ENCODE peak calls at places on chromosomes 16 and 17, in eight cellular contexts. N is IMR-90; U is CD4-positive, CD25-positive, alpha-beta regulatory T cell; B is brain microvascular endothelial cell; S is testis; F is right cardiac atrium; T is heart left ventricle; R is endodermal cell. M is an unnamed sample.

GRCh38 chr16:76443981-76444380 is 166.8 kb downstream of the CNTNAP4 start:
- DNase-seq in N (no peak), U (no peak), B (no peak), S (no peak), F (no peak), T (no peak), R (no peak), M (no peak)

GRCh38 chr16:8686031-8686621 is 11.7 kb downstream of the ABAT start:
- DNase-seq in N (no peak), U (no peak), B (no peak), S (peak), F (peak), T (peak), R (no peak), M (peak)

GRCh38 chr17:65742433-65743312 is 181.2 kb upstream of the AXIN2 start:
- DNase-seq in N (peak), U (no peak), B (peak), S (no peak), F (no peak), T (no peak), R (no peak), M (no peak)

GRCh38 chr17:189444-189843 is 8.0 kb upstream of the DOC2B start:
- DNase-seq in N (no peak), U (no peak), B (no peak), S (no peak), F (no peak), T (no peak), R (no peak), M (no peak)

GRCh38 chr17:30521766-30522165 is 44.6 kb downstream of the GOSR1 start:
- DNase-seq in N (no peak), U (no peak), B (no peak), S (no peak), F (no peak), T (no peak), R (no peak), M (no peak)

GRCh38 chr17:40903129-40903847 is 18.2 kb upstream of the KRT20 start:
- DNase-seq in N (peak), U (no peak), B (peak), S (no peak), F (no peak), T (no peak), R (no peak), M (no peak)

GRCh38 chr16:81505011-81505660 is 60.5 kb downstream of the CMIP start:
- DNase-seq in N (no peak), U (no peak), B (no peak), S (peak), F (no peak), T (no peak), R (no peak), M (no peak)

GRCh38 chr16:3021449-3022207 is 1.5 kb downstream of the TNFRSF12A start:
- DNase-seq in N (peak), U (peak), B (peak), S (peak), F (peak), T (peak), R (peak), M (peak)

GRCh38 chr17:75487351-75488070 is 27.8 kb downstream of the CASKIN2 start:
- DNase-seq in N (no peak), U (peak), B (peak), S (peak), F (no peak), T (peak), R (peak), M (peak)

GRCh38 chr16:88628512-88628974 is 9.8 kb upstream of the IL17C start:
- DNase-seq in N (no peak), U (no peak), B (no peak), S (peak), F (no peak), T (peak), R (peak), M (no peak)

GRCh38 chr16:89312598-89313299 is 95.2 kb downstream of the ZNF778 start:
- DNase-seq in N (no peak), U (no peak), B (no peak), S (no peak), F (no peak), T (no peak), R (no peak), M (no peak)

GRCh38 chr17:56260421-56260820 is 107.1 kb downstream of the ANKFN1 start:
- DNase-seq in N (no peak), U (no peak), B (no peak), S (no peak), F (no peak), T (no peak), R (no peak), M (no peak)

GRCh38 chr16:54998834-54999233 is 68.2 kb downstream of the IRX5 start:
- DNase-seq in N (no peak), U (no peak), B (no peak), S (no peak), F (no peak), T (no peak), R (peak), M (no peak)

GRCh38 chr16:25018972-25019617 is 3.9 kb upstream of the ARHGAP17 start:
- DNase-seq in N (no peak), U (no peak), B (no peak), S (no peak), F (no peak), T (no peak), R (no peak), M (no peak)

GRCh38 chr17:31096106-31096436 is 1.3 kb downstream of the NF1 start:
- DNase-seq in N (no peak), U (no peak), B (no peak), S (no peak), F (no peak), T (no peak), R (no peak), M (no peak)

GRCh38 chr17:28951991-28952975 is 965 bp upstream of the PHF12 start:
- DNase-seq in N (peak), U (peak), B (peak), S (peak), F (peak), T (peak), R (peak), M (peak)

GRCh38 chr16:49889725-49890397 is 33.9 kb upstream of the ZNF423 start:
- DNase-seq in N (no peak), U (no peak), B (no peak), S (no peak), F (no peak), T (no peak), R (no peak), M (no peak)

GRCh38 chr17:40358323-40359038 is 6.1 kb downstream of the GJD3 start:
- DNase-seq in N (peak), U (peak), B (peak), S (peak), F (peak), T (peak), R (peak), M (peak)

GRCh38 chr16:19929062-19929511 is 44.4 kb upstream of the GPRC5B start:
- DNase-seq in N (no peak), U (no peak), B (no peak), S (no peak), F (no peak), T (no peak), R (no peak), M (no peak)

GRCh38 chr17:7652659-7653343 is 2.1 kb downstream of the ATP1B2 start:
- DNase-seq in N (no peak), U (no peak), B (no peak), S (no peak), F (no peak), T (no peak), R (no peak), M (no peak)

GRCh38 chr17:7651959-7652658 is 1.4 kb downstream of the ATP1B2 start:
- DNase-seq in N (no peak), U (no peak), B (no peak), S (peak), F (no peak), T (no peak), R (peak), M (no peak)

GRCh38 chr17:7651097-7651958 is 602 bp downstream of the ATP1B2 start:
- DNase-seq in N (no peak), U (no peak), B (no peak), S (no peak), F (no peak), T (peak), R (no peak), M (no peak)

GRCh38 chr17:7654832-7655540 is 4.3 kb downstream of the ATP1B2 start:
- DNase-seq in N (peak), U (no peak), B (peak), S (no peak), F (no peak), T (no peak), R (no peak), M (no peak)

GRCh38 chr17:7650509-7651096 is at the start of gene ATP1B2:
- DNase-seq in N (no peak), U (peak), B (peak), S (peak), F (peak), T (peak), R (peak), M (peak)
- H3K27ac ChIP-seq in N (no peak), U (no peak), B (no peak), S (peak), F (no peak), T (peak), R (no peak), M (no peak)

DNA sequence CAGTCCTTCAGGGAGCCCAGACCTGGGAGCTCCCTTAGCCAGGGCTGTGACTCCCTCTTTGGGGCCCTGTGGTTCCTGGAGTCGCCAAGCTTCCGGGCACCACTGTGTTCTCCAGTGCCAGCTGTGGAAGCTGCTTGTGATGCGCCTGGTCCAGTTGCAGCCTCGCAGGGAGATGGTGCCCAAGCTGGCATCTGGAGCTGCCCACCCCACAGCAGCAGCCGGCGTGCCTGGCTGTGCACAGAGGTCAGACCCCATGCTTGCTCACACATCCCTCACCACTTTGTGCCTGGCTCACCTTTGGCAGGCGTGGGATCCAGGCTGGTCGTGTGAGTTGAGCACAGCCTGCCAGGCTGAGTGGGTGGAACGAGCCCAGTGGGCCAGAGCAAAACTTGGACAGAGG is 18.2 kb downstream of the RHOT1 start:
- DNase-seq in N (no peak), U (no peak), B (no peak), S (no peak), F (no peak), T (no peak), R (no peak), M (no peak)
- H3K4me3 ChIP-seq in N (no peak), U (no peak), B (no peak), S (no peak), F (no peak), T (no peak), R (no peak), M (no peak)

GRCh38 chr16:57092786-57093301 is 461 bp downstream of the CPNE2 start:
- DNase-seq in N (no peak), U (peak), B (no peak), S (peak), F (peak), T (peak), R (peak), M (peak)

GRCh38 chr16:57094911-57095310 is 2.5 kb downstream of the CPNE2 start:
- DNase-seq in N (no peak), U (no peak), B (no peak), S (no peak), F (no peak), T (no peak), R (no peak), M (no peak)

GRCh38 chr16:57091990-57092785 is at the start of gene CPNE2:
- DNase-seq in N (peak), U (peak), B (no peak), S (peak), F (peak), T (peak), R (peak), M (peak)

GRCh38 chr16:57096192-57096591 is 3.8 kb downstream of the CPNE2 start:
- DNase-seq in N (no peak), U (no peak), B (no peak), S (no peak), F (no peak), T (no peak), R (no peak), M (no peak)

GRCh38 chr16:57093845-57094564 is 1.6 kb downstream of the CPNE2 start:
- DNase-seq in N (no peak), U (no peak), B (no peak), S (no peak), F (peak), T (no peak), R (no peak), M (peak)
- H3K27ac ChIP-seq in N (no peak), U (no peak), B (no peak), S (no peak), F (no peak), T (no peak), R (no peak), M (no peak)

GRCh38 chr17:4914009-4914408 is 11.1 kb upstream of the CHRNE start:
- DNase-seq in N (peak), U (no peak), B (no peak), S (peak), F (no peak), T (no peak), R (no peak), M (no peak)

GRCh38 chr17:4903051-4903818 is at the start of gene CHRNE:
- DNase-seq in N (peak), U (peak), B (peak), S (peak), F (peak), T (peak), R (peak), M (peak)

GRCh38 chr17:4908301-4908700 is 5.4 kb upstream of the CHRNE start:
- DNase-seq in N (no peak), U (no peak), B (no peak), S (no peak), F (no peak), T (no peak), R (peak), M (no peak)

GRCh38 chr17:4908711-4909496 is 6.0 kb upstream of the CHRNE start:
- DNase-seq in N (peak), U (peak), B (peak), S (peak), F (peak), T (peak), R (peak), M (peak)
- H3K4me3 ChIP-seq in N (no peak), U (no peak), B (no peak), S (no peak), F (no peak), T (peak), R (no peak), M (no peak)

GRCh38 chr17:9544221-9544620 is 31.4 kb downstream of the STX8 start:
- DNase-seq in N (no peak), U (no peak), B (no peak), S (no peak), F (no peak), T (no peak), R (peak), M (no peak)

GRCh38 chr17:9537177-9537776 is 38.3 kb downstream of the STX8 start:
- DNase-seq in N (no peak), U (no peak), B (no peak), S (no peak), F (no peak), T (no peak), R (peak), M (peak)

GRCh38 chr17:9538626-9539025 is 37.0 kb downstream of the STX8 start:
- DNase-seq in N (no peak), U (no peak), B (no peak), S (no peak), F (no peak), T (no peak), R (peak), M (no peak)

DNA sequence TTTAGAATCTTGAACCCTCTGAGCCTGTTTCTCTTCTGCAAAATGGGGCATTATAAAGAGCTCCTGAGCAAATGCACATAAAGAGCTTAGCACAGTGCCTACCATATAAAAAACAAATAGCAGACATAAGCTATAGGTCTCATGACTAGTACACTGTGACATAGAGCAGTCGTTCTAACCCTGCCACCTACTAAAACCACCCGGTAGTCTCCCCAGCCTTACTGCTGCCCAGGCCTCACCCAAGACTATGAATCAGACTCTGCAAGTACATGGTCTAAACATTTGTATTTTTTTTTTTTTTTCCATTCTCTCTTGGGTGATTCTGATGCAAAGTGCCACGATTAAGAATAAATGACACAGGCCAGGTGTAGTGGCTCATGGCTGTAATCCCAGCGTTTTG is 33.9 kb downstream of the STX8 start:
- DNase-seq in N (no peak), U (no peak), B (no peak), S (no peak), F (no peak), T (no peak), R (no peak), M (no peak)
- H3K27ac ChIP-seq in N (no peak), U (no peak), B (no peak), S (no peak), F (no peak), T (no peak), R (no peak), M (no peak)

GRCh38 chr17:82216301-82217119 is 3.9 kb upstream of the CCDC57 start:
- DNase-seq in N (peak), U (no peak), B (no peak), S (peak), F (peak), T (peak), R (no peak), M (peak)

GRCh38 chr17:82215972-82216300 is 3.3 kb upstream of the CCDC57 start:
- DNase-seq in N (no peak), U (no peak), B (no peak), S (no peak), F (no peak), T (no peak), R (no peak), M (no peak)

GRCh38 chr17:82218349-82219075 is 5.9 kb upstream of the CCDC57 start:
- DNase-seq in N (no peak), U (no peak), B (no peak), S (no peak), F (no peak), T (no peak), R (peak), M (no peak)

GRCh38 chr17:82217530-82218204 is 5.0 kb upstream of the CCDC57 start:
- DNase-seq in N (peak), U (no peak), B (peak), S (no peak), F (peak), T (peak), R (no peak), M (peak)

DNA sequence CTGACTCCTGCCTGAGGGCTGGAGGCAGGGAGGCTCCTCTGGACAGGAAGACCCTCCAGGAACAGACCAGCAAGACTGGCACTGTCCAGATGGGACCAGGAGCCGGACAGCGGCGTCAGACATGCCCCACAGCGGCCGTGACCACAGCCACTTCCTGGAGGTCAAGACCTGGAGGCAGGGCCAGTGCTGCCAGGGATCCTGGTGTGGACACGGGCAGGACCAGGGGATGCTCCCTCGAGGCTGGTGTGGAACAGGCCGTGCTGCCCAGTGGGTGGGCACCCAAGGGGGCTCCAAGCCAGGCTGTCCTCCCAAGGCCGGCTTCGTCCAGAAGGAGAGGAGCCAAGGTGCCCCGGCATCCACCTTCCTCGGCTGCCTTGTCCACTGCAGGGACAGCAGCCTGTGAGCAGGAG is 4.5 kb upstream of the CCDC57 start:
- DNase-seq in N (no peak), U (no peak), B (no peak), S (no peak), F (no peak), T (no peak), R (no peak), M (no peak)
- H3K4me3 ChIP-seq in N (no peak), U (no peak), B (no peak), S (no peak), F (no peak), T (no peak), R (no peak), M (no peak)

DNA sequence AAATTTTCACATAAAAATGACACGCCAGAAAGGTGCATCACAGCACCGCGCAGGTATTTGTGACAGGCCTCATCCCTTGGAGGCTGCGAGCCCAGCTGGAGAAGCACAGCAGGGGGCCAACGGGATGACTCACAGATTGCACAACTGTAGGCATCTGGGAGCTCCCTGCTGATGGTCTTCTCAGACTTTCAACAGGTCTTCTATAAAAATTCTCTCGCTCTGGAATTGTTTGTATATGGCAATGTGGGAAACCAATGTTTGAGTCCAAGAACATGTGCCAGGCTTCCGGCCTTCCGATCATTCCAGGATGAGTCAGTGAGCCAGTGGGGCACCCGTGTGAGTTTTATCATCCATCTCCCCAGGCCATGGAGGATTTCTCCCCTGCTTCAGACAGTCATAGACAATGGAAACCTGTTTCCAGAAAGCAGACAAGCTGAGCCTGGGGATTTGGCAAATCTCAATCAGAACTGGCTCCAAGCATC is 24.1 kb upstream of the ADORA2B start:
- DNase-seq in N (peak), U (no peak), B (peak), S (no peak), F (peak), T (peak), R (no peak), M (no peak)
- H3K27ac ChIP-seq in N (peak), U (no peak), B (peak), S (no peak), F (no peak), T (no peak), R (no peak), M (no peak)

GRCh38 chr17:78601577-78602190 is 24.5 kb upstream of the DNAH17 start:
- DNase-seq in N (no peak), U (no peak), B (no peak), S (no peak), F (no peak), T (peak), R (no peak), M (no peak)
- H3K4me3 ChIP-seq in N (no peak), U (no peak), B (no peak), S (no peak), F (no peak), T (no peak), R (no peak), M (no peak)

GRCh38 chr16:68563631-68564366 is 24.7 kb downstream of the ZFP90 start:
- DNase-seq in N (no peak), U (no peak), B (no peak), S (no peak), F (no peak), T (no peak), R (no peak), M (no peak)
- H3K27ac ChIP-seq in N (no peak), U (no peak), B (no peak), S (no peak), F (no peak), T (no peak), R (no peak), M (no peak)

GRCh38 chr17:82493517-82493840 is 26.1 kb upstream of the FOXK2 start:
- DNase-seq in N (no peak), U (no peak), B (no peak), S (no peak), F (no peak), T (no peak), R (no peak), M (no peak)

GRCh38 chr17:82494236-82495055 is 25.1 kb upstream of the FOXK2 start:
- DNase-seq in N (peak), U (peak), B (peak), S (peak), F (peak), T (peak), R (peak), M (peak)

GRCh38 chr17:82491196-82491530 is 28.4 kb upstream of the FOXK2 start:
- DNase-seq in N (no peak), U (no peak), B (no peak), S (no peak), F (no peak), T (no peak), R (no peak), M (no peak)

GRCh38 chr17:82491533-82491932 is 28.0 kb upstream of the FOXK2 start:
- DNase-seq in N (no peak), U (no peak), B (no peak), S (no peak), F (no peak), T (no peak), R (no peak), M (no peak)

GRCh38 chr17:82492647-82493516 is 26.6 kb upstream of the FOXK2 start:
- DNase-seq in N (peak), U (no peak), B (peak), S (no peak), F (no peak), T (no peak), R (no peak), M (no peak)
- H3K4me3 ChIP-seq in N (no peak), U (no peak), B (no peak), S (no peak), F (no peak), T (no peak), R (no peak), M (no peak)

M was measured in body of pancreas.